ENCODE peak calls at places on chromosomes 3 and 15, in five cellular contexts. One of them, this sample, is unnamed.

GRCh38 chr3:132854856-132855535 is 132.8 kb upstream of the NPHP3 start:
- DNase-seq in stimulated activated CD8-positive, alpha-beta memory T cell treated with anti-CD3 and anti-CD28 coated beads, Interleukin-7, amount 100 ng/mL, for 1 hour: no peak
- DNase-seq in NCI-H1417: peak
- DNase-seq in ovary: no peak
- DNase-seq in HEK293T: no peak
- DNase-seq in this sample: no peak

GRCh38 chr15:58608129-58608590 is 141.3 kb downstream of the ADAM10 start:
- DNase-seq in stimulated activated CD8-positive, alpha-beta memory T cell treated with anti-CD3 and anti-CD28 coated beads, Interleukin-7, amount 100 ng/mL, for 1 hour: no peak
- DNase-seq in NCI-H1417: no peak
- DNase-seq in ovary: no peak
- DNase-seq in HEK293T: no peak
- DNase-seq in this sample: no peak

GRCh38 chr3:171874251-171874679 is 31.1 kb downstream of the TMEM212 start:
- DNase-seq in stimulated activated CD8-positive, alpha-beta memory T cell treated with anti-CD3 and anti-CD28 coated beads, Interleukin-7, amount 100 ng/mL, for 1 hour: no peak
- DNase-seq in NCI-H1417: no peak
- DNase-seq in ovary: no peak
- DNase-seq in HEK293T: peak
- DNase-seq in this sample: no peak

GRCh38 chr3:63303238-63303637 is 25.1 kb downstream of the SYNPR start:
- DNase-seq in stimulated activated CD8-positive, alpha-beta memory T cell treated with anti-CD3 and anti-CD28 coated beads, Interleukin-7, amount 100 ng/mL, for 1 hour: no peak
- DNase-seq in NCI-H1417: peak
- DNase-seq in ovary: no peak
- DNase-seq in HEK293T: no peak
- DNase-seq in this sample: no peak

GRCh38 chr3:160564949-160565441 is 376 bp downstream of the KPNA4 start:
- DNase-seq in stimulated activated CD8-positive, alpha-beta memory T cell treated with anti-CD3 and anti-CD28 coated beads, Interleukin-7, amount 100 ng/mL, for 1 hour: peak
- DNase-seq in NCI-H1417: peak
- DNase-seq in ovary: no peak
- DNase-seq in HEK293T: peak
- DNase-seq in this sample: no peak

GRCh38 chr3:53083496-53083895 is 37.6 kb upstream of the SFMBT1 start:
- DNase-seq in stimulated activated CD8-positive, alpha-beta memory T cell treated with anti-CD3 and anti-CD28 coated beads, Interleukin-7, amount 100 ng/mL, for 1 hour: no peak
- DNase-seq in NCI-H1417: peak
- DNase-seq in ovary: peak
- DNase-seq in HEK293T: no peak
- DNase-seq in this sample: no peak

GRCh38 chr3:4930501-4930900 is 48.7 kb upstream of the BHLHE40 start:
- DNase-seq in stimulated activated CD8-positive, alpha-beta memory T cell treated with anti-CD3 and anti-CD28 coated beads, Interleukin-7, amount 100 ng/mL, for 1 hour: no peak
- DNase-seq in NCI-H1417: no peak
- DNase-seq in ovary: no peak
- DNase-seq in HEK293T: no peak
- DNase-seq in this sample: no peak

GRCh38 chr15:33200903-33201302 is 6.4 kb upstream of the FMN1 start:
- DNase-seq in stimulated activated CD8-positive, alpha-beta memory T cell treated with anti-CD3 and anti-CD28 coated beads, Interleukin-7, amount 100 ng/mL, for 1 hour: no peak
- DNase-seq in NCI-H1417: peak
- DNase-seq in ovary: no peak
- DNase-seq in HEK293T: no peak
- DNase-seq in this sample: no peak

GRCh38 chr15:28086175-28086703 is 12.9 kb downstream of the OCA2 start:
- DNase-seq in stimulated activated CD8-positive, alpha-beta memory T cell treated with anti-CD3 and anti-CD28 coated beads, Interleukin-7, amount 100 ng/mL, for 1 hour: no peak
- DNase-seq in NCI-H1417: peak
- DNase-seq in ovary: no peak
- DNase-seq in HEK293T: peak
- DNase-seq in this sample: no peak

GRCh38 chr15:55917881-55918296 is 75.5 kb downstream of the NEDD4 start:
- DNase-seq in stimulated activated CD8-positive, alpha-beta memory T cell treated with anti-CD3 and anti-CD28 coated beads, Interleukin-7, amount 100 ng/mL, for 1 hour: no peak
- DNase-seq in NCI-H1417: peak
- DNase-seq in ovary: no peak
- DNase-seq in HEK293T: peak
- DNase-seq in this sample: no peak